ENCODE peak calls at places on chromosomes 2 and 18, in four cellular contexts. One of them, this sample, is unnamed.

GRCh38 chr2:113219889-113220641 is 46.3 kb downstream of the PSD4 start:
- DNase-seq in stomach: peak; percentile 95
- DNase-seq in nephron progenitor cell: no peak
- DNase-seq in H1: no peak
- DNase-seq in this sample: no peak

GRCh38 chr2:162013514-162014205 is 60.4 kb downstream of the DPP4 start:
- DNase-seq in H1: no peak
- DNase-seq in nephron progenitor cell: no peak
- DNase-seq in stomach: no peak
- DNase-seq in this sample: no peak

GRCh38 chr2:216139884-216140283 is 30.7 kb downstream of the XRCC5 start:
- DNase-seq in stomach: peak; percentile 30
- DNase-seq in H1: no peak
- DNase-seq in nephron progenitor cell: peak; percentile 5
- DNase-seq in this sample: no peak

GRCh38 chr2:238864207-238865014 is 16.5 kb downstream of the TWIST2 start:
- DNase-seq in stomach: peak; percentile 92
- DNase-seq in H1: peak; percentile 67
- DNase-seq in nephron progenitor cell: peak; percentile 63
- DNase-seq in this sample: peak; percentile 70

GRCh38 chr2:235325126-235325525 is 168.7 kb upstream of the AGAP1 start:
- DNase-seq in H1: no peak
- DNase-seq in nephron progenitor cell: no peak
- DNase-seq in stomach: no peak
- DNase-seq in this sample: no peak

GRCh38 chr2:119414894-119415293 is 16.8 kb upstream of the TMEM37 start:
- DNase-seq in H1: no peak
- DNase-seq in stomach: no peak
- DNase-seq in nephron progenitor cell: no peak
- DNase-seq in this sample: no peak

GRCh38 chr2:20745924-20746555 is 76.9 kb downstream of the LDAH start:
- DNase-seq in stomach: no peak
- DNase-seq in H1: no peak
- DNase-seq in nephron progenitor cell: no peak
- DNase-seq in this sample: no peak

GRCh38 chr18:22773944-22774343 is 159.2 kb upstream of the RBBP8 start:
- DNase-seq in H1: no peak
- DNase-seq in stomach: no peak
- DNase-seq in nephron progenitor cell: no peak
- DNase-seq in this sample: no peak

DNA sequence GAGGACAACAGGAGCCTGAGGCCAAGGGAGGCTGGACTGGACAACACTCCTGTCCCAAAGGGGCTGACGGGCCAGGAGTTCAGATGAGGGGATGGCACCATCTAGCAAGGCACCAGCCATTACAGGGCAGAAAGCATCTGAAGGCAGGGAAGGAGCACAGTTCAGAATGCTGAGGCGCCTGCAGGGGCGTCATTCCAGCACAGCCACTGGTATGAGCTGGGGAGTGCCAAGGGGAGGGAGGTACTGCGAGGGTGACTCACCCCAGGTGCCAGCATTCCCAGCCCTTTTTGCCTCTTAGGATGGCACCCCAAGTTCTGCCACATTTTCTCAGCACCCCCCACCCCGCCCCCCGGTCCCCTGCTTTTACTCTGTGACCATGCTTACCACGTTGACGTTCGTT is 129.8 kb upstream of the EPAS1 start:
- DNase-seq in nephron progenitor cell: no peak
- DNase-seq in H1: no peak
- DNase-seq in stomach: no peak
- DNase-seq in this sample: no peak
- TF ChIP-seq CTCF in nephron progenitor cell: no peak
- TF ChIP-seq CTCF in H1: no peak
- TF ChIP-seq CTCF in stomach: no peak
- TF ChIP-seq CTCF in this sample: no peak

GRCh38 chr2:75237296-75237695 is 38.0 kb upstream of the TACR1 start:
- DNase-seq in nephron progenitor cell: no peak
- DNase-seq in stomach: no peak
- DNase-seq in H1: no peak
- DNase-seq in this sample: no peak

GRCh38 chr2:75246441-75247167 is 47.3 kb upstream of the TACR1 start:
- DNase-seq in nephron progenitor cell: no peak
- DNase-seq in H1: no peak
- DNase-seq in stomach: no peak
- DNase-seq in this sample: no peak

GRCh38 chr2:75243219-75243618 is 43.9 kb upstream of the TACR1 start:
- DNase-seq in nephron progenitor cell: no peak
- DNase-seq in H1: no peak
- DNase-seq in stomach: no peak
- DNase-seq in this sample: no peak

GRCh38 chr2:75238670-75239330 is 39.5 kb upstream of the TACR1 start:
- DNase-seq in stomach: no peak
- DNase-seq in nephron progenitor cell: no peak
- DNase-seq in H1: no peak
- DNase-seq in this sample: no peak

DNA sequence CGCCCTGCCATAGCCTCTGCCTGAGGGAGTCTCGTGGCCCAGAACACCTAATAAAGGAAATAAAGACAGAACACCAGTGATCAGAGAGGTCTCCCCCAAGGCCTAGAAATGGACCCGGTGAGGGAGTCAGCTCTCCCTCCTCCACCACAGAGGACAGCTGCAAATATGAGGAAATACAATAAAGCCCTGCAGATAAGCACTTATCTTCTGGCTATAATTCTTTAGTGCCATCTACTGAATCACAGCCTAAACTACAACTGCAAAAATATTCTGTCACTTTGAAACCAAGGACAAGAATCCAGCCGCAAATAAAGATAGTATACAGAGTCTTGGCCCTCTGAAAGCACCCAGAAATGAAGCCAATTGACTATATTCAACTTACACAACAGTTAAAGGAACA is 42.4 kb upstream of the TACR1 start:
- DNase-seq in nephron progenitor cell: no peak
- DNase-seq in stomach: no peak
- DNase-seq in H1: no peak
- DNase-seq in this sample: no peak
- TF ChIP-seq CTCF in nephron progenitor cell: no peak
- TF ChIP-seq CTCF in stomach: no peak
- TF ChIP-seq CTCF in H1: peak; percentile 61
- TF ChIP-seq CTCF in this sample: no peak

DNA sequence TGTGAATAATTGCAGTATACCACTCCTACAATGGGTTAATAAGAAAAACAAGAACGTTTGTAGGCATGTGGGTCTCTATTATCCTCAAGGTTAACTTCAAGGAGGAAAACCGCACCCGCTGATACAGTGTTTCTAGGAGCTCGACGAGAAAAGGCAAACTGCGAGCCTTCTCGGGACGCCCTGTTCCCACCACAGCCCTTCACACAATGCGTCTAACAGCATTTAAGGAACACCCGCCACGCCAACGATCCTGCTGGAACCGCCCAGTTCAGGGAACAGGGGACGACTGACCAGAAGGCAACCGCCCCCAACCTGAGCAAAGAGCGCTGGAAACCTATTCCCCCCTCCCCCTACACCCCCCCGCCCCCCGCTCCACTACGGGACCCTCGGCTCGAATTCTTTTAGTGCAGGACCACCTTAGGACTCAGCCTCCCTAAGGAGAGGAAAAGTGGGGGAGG is 710 bp upstream of the TMSB10 start:
- DNase-seq in H1: no peak
- DNase-seq in nephron progenitor cell: peak; percentile 57
- DNase-seq in stomach: peak; percentile 83
- DNase-seq in this sample: no peak
- TF ChIP-seq CTCF in H1: no peak
- TF ChIP-seq CTCF in nephron progenitor cell: no peak
- TF ChIP-seq CTCF in stomach: no peak
- TF ChIP-seq CTCF in this sample: no peak

GRCh38 chr2:45577426-45577825 is 33.6 kb downstream of the SRBD1 start:
- DNase-seq in stomach: no peak
- DNase-seq in nephron progenitor cell: no peak
- DNase-seq in H1: no peak
- DNase-seq in this sample: no peak

GRCh38 chr2:45572979-45573378 is 38.1 kb downstream of the SRBD1 start:
- DNase-seq in stomach: no peak
- DNase-seq in H1: no peak
- DNase-seq in nephron progenitor cell: no peak
- DNase-seq in this sample: no peak

GRCh38 chr2:45575881-45576280 is 35.2 kb downstream of the SRBD1 start:
- DNase-seq in H1: no peak
- DNase-seq in nephron progenitor cell: no peak
- DNase-seq in stomach: no peak
- DNase-seq in this sample: no peak

GRCh38 chr2:45582522-45582921 is 28.5 kb downstream of the SRBD1 start:
- DNase-seq in H1: no peak
- DNase-seq in stomach: no peak
- DNase-seq in nephron progenitor cell: no peak
- DNase-seq in this sample: no peak

DNA sequence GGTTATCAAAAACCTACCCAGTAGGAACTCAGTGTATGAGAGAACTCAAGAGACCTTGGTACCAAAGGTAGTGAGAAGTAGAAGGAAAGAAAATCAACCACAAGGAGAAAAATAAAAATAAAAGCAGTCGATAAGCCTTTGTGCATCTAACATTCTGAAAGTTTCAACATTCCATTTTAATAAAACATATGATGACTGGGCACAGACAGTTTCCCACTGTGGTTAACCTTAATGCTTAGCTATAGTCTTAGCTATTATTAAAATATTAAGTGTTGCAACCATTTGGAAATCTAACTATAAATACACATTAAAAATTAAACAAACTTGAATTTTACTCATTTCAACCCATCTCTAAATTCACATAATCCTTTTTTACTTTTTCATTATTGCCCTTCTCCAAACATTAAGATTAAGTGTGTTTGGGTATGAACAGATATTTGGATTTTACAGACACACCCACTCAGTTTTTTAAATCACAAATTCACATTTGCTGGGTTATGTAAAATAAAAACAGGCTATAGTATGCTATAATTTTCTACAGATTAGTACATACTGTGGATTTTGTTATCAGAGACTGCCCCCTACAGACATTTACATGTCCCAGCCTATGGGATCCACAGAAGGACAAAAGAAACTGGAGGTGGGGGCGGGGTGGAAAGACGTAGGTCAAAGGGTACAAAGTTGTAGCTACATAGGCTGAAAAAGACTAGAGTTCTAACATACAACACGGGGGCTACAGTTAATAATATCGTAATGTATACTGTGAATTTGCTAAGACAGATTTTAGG is 32.8 kb downstream of the SRBD1 start:
- DNase-seq in stomach: no peak
- DNase-seq in H1: no peak
- DNase-seq in nephron progenitor cell: peak; percentile 11
- DNase-seq in this sample: no peak
- TF ChIP-seq CTCF in stomach: no peak
- TF ChIP-seq CTCF in H1: peak; percentile 28
- TF ChIP-seq CTCF in nephron progenitor cell: peak; percentile 30
- TF ChIP-seq CTCF in this sample: no peak

GRCh38 chr2:225416616-225417367 is 17.3 kb downstream of the NYAP2 start:
- DNase-seq in stomach: no peak
- DNase-seq in H1: no peak
- DNase-seq in nephron progenitor cell: no peak
- DNase-seq in this sample: no peak

GRCh38 chr2:225419033-225419432 is 19.5 kb downstream of the NYAP2 start:
- DNase-seq in stomach: no peak
- DNase-seq in H1: no peak
- DNase-seq in nephron progenitor cell: no peak
- DNase-seq in this sample: no peak

DNA sequence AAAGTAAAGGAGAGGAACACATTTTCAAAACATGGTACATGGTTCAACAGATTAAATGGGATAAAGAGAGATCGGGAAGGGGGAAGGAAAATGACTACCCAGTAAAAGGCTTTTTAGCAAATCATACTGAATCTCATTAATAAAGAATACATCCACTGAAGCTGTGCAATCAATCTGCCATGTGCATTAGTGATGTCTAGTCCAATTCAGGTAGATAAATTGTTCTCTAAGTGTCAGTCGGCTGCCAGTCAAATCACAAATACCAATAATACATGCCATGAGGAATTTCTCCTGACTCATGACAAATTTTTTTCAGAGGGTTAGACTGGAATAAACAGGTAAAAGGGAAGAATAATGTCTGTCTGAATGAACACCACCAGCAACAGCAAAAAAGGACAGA is 22.6 kb downstream of the NYAP2 start:
- DNase-seq in H1: no peak
- DNase-seq in nephron progenitor cell: no peak
- DNase-seq in stomach: no peak
- DNase-seq in this sample: no peak
- TF ChIP-seq CTCF in H1: no peak
- TF ChIP-seq CTCF in nephron progenitor cell: no peak
- TF ChIP-seq CTCF in stomach: no peak
- TF ChIP-seq CTCF in this sample: no peak

GRCh38 chr2:33126552-33126951 is 179.8 kb downstream of the LTBP1 start:
- DNase-seq in stomach: no peak
- DNase-seq in nephron progenitor cell: no peak
- DNase-seq in H1: no peak
- DNase-seq in this sample: no peak
- TF ChIP-seq CTCF in stomach: no peak
- TF ChIP-seq CTCF in nephron progenitor cell: no peak
- TF ChIP-seq CTCF in H1: peak; percentile 20
- TF ChIP-seq CTCF in this sample: no peak

GRCh38 chr2:176873403-176873802 is 339.2 kb upstream of the HNRNPA3 start:
- DNase-seq in nephron progenitor cell: no peak
- DNase-seq in H1: no peak
- DNase-seq in stomach: no peak
- DNase-seq in this sample: no peak
- TF ChIP-seq CTCF in nephron progenitor cell: no peak
- TF ChIP-seq CTCF in H1: peak; percentile 31
- TF ChIP-seq CTCF in stomach: no peak
- TF ChIP-seq CTCF in this sample: no peak

GRCh38 chr2:54728669-54729120 is 5.2 kb downstream of the EML6 start:
- DNase-seq in stomach: no peak
- DNase-seq in nephron progenitor cell: no peak
- DNase-seq in H1: no peak
- DNase-seq in this sample: no peak
- TF ChIP-seq CTCF in stomach: no peak
- TF ChIP-seq CTCF in nephron progenitor cell: no peak
- TF ChIP-seq CTCF in H1: no peak
- TF ChIP-seq CTCF in this sample: no peak

DNA sequence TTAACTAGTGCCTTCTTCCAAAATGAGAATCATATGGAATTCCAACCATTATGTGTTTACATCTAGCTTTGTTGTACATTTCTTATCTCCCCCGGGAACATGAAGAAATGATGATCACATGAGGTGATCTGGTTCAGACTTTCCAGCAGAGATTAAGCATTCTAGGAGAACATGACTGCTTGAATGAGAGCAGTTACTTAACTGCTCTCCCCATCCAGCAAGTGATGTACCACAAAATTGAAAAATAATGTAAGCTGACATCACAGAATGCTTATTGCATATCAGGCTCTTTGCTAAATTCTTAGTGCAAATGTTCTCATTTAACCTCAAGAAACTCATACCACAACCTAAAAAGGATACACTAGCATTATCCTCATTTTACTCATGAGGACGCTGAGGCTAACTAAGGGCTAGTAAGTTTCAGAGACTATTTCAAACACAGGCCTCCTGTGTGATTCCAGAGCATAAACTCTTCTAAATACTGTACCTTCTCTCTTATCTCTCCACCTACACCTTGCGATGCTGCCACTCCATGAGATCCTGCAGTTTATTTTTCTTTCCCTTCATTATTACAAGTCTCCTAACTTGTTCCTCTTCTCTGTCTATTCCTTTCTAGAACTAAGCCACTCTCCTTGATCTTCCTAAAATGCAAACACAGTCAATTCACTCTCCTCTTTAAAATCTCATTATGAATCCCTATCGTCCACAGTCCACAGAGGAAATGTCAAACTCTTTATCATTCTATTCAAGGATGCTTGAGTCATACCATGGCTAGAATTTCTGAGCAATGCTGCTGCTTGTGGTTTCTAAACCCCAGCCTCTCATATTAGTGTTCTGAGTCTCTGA is 1224.8 kb upstream of the ZEB2 start:
- DNase-seq in stomach: no peak
- DNase-seq in H1: no peak
- DNase-seq in nephron progenitor cell: no peak
- DNase-seq in this sample: no peak
- TF ChIP-seq CTCF in stomach: no peak
- TF ChIP-seq CTCF in H1: no peak
- TF ChIP-seq CTCF in nephron progenitor cell: no peak
- TF ChIP-seq CTCF in this sample: no peak

This sample was measured in omental fat pad.